ENCODE peak calls at places on chromosomes 7 and 10, in four cellular contexts. S is cardiac muscle cell, L is OCI-LY7, U is foreskin fibroblast. I is an unnamed sample.

GRCh38 chr10:48381971-48382370 is 75.5 kb downstream of the MAPK8 start:
- DNase-seq in S (no peak), L (no peak), U (no peak), I (no peak)

GRCh38 chr7:123485187-123485586 is 49.2 kb downstream of the IQUB start:
- DNase-seq in S (no peak), L (no peak), U (no peak), I (no peak)

GRCh38 chr10:69845574-69846251 is 44.0 kb downstream of the COL13A1 start:
- DNase-seq in S (peak; percentile 46), L (peak; percentile 12), U (peak; percentile 74), I (no peak)

GRCh38 chr10:103153765-103154197 is 39.3 kb downstream of the NT5C2 start:
- DNase-seq in S (no peak), L (no peak), U (peak; percentile 31), I (no peak)

GRCh38 chr10:67606572-67606971 is 89.4 kb downstream of the CTNNA3 start:
- DNase-seq in S (no peak), L (no peak), U (no peak), I (no peak)

GRCh38 chr7:148303295-148304013 is 287.1 kb upstream of the C7orf33 start:
- DNase-seq in S (no peak), L (peak; percentile 42), U (peak; percentile 3), I (no peak)

GRCh38 chr10:78332699-78333098 is 299.0 kb downstream of the RPS24 start:
- DNase-seq in S (no peak), L (no peak), U (no peak), I (no peak)

GRCh38 chr7:116167177-116167576 is 43.2 kb upstream of the TES start:
- DNase-seq in S (no peak), L (peak; percentile 10), U (no peak), I (no peak)

GRCh38 chr7:42161723-42162122 is 75.3 kb downstream of the GLI3 start:
- DNase-seq in S (no peak), L (no peak), U (peak; percentile 50), I (no peak)

GRCh38 chr7:1721047-1721687 is 51.1 kb downstream of the ELFN1 start:
- DNase-seq in S (no peak), L (no peak), U (no peak), I (no peak)

GRCh38 chr7:140121321-140121720 is 55.5 kb downstream of the KDM7A start:
- DNase-seq in S (no peak), L (no peak), U (no peak), I (no peak)

GRCh38 chr7:20122073-20122472 is 95.1 kb downstream of the MACC1 start:
- DNase-seq in S (no peak), L (no peak), U (no peak), I (no peak)

GRCh38 chr10:101224910-101225823 is 4.1 kb downstream of the LBX1 start:
- DNase-seq in S (no peak), L (no peak), U (no peak), I (peak; percentile 58)

GRCh38 chr7:106345421-106346166 is 60.8 kb upstream of the NAMPT start:
- DNase-seq in S (no peak), L (no peak), U (no peak), I (no peak)

GRCh38 chr7:124996778-124997177 is 67.2 kb upstream of the POT1 start:
- DNase-seq in S (no peak), L (peak; percentile 1), U (no peak), I (peak; percentile 11)

GRCh38 chr10:31304261-31304970 is 14.6 kb upstream of the ZEB1 start:
- DNase-seq in S (no peak), L (no peak), U (peak; percentile 47), I (no peak)

GRCh38 chr10:30645340-30645827 is 15.8 kb upstream of the LYZL2 start:
- DNase-seq in S (peak; percentile 59), L (no peak), U (peak; percentile 23), I (no peak)

GRCh38 chr10:17736223-17736622 is 15.8 kb upstream of the TMEM236 start:
- DNase-seq in S (no peak), L (peak; percentile 17), U (no peak), I (no peak)

GRCh38 chr10:107914450-107915276 is 750.2 kb upstream of the SORCS1 start:
- DNase-seq in S (peak; percentile 69), L (no peak), U (no peak), I (peak; percentile 30)

GRCh38 chr7:15525652-15526263 is 36.1 kb downstream of the AGMO start:
- DNase-seq in S (no peak), L (no peak), U (no peak), I (no peak)

GRCh38 chr7:33869176-33869575 is 36.2 kb upstream of the BMPER start:
- DNase-seq in S (no peak), L (no peak), U (no peak), I (no peak)

DNA sequence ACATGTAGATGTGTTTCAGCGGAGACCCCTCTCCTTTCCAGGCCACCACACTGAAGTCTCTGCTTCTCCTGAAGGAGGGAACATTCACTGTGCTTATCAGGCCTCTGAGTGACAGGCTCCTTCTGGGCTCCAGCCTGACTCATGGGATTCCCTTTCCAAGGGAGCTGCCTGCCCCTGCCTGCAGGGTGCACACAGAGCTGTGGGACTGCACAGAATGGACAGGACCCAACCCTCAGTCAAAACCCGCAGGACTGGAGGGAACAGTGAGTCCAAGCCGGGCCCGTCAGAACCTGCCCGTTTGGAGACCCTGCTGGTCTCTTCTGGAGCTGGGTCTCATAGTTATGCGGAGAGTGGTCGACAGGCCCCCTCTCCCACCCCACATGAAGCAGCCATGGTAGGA is 32.6 kb downstream of the PLAC9 start:
- DNase-seq in S (peak; percentile 54), L (no peak), U (peak; percentile 45), I (no peak)
- TF ChIP-seq CTCF in S (peak; percentile 55), L (no peak), U (peak; percentile 7), I (no peak)

GRCh38 chr10:62616885-62617635 is 187.5 kb upstream of the ADO start:
- DNase-seq in S (no peak), L (peak; percentile 57), U (no peak), I (no peak)
- TF ChIP-seq CTCF in S (no peak), L (peak; percentile 51), U (no peak), I (no peak)

GRCh38 chr7:4883352-4884144 is at the start of gene RADIL:
- DNase-seq in S (peak; percentile 98), L (peak; percentile 60), U (peak; percentile 84), I (peak; percentile 92)
- TF ChIP-seq CTCF in S (peak; percentile 80), L (peak; percentile 71), U (peak; percentile 85), I (peak; percentile 35)

DNA sequence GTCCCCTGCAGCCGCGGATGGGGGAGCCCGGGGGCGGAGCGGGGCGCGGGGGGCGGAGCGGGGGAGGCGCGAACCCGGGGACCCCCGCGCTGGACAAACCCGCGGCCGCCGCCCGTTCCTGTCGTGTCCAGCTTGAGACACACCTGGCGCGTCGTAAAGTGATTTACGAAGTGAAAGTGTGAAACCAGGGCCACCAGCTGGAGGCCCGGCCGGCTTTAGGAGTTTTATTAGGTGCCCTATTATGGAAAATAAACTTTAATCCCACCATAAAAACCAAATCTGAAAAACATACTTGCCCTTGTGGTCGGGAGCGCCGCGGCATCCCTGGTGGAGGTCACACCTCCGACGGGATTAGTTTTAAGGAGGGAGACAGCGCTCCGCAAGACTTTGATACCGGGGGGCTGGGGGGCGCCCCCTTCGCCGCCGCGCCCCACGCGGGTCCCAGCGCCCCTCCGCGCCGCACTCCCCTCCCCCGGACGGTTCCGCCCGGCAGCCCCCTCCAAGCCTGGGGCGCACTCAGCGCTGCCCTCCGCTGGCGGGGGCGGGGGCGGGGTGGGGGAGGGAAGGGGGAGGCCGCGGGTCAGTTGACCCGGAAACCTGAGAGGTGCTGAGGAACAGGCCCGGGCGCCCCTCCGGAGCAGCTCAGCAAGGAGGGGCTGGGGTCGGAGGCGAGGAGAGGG is 10.3 kb downstream of the MNX1 start:
- DNase-seq in S (no peak), L (no peak), U (no peak), I (peak; percentile 81)
- TF ChIP-seq CTCF in S (no peak), L (no peak), U (no peak), I (no peak)

GRCh38 chr7:30142710-30143109 is 7.9 kb downstream of the MTURN start:
- DNase-seq in S (no peak), L (no peak), U (peak; percentile 15), I (no peak)
- TF ChIP-seq CTCF in S (no peak), L (no peak), U (no peak), I (no peak)

GRCh38 chr10:26729395-26729794 is 31.9 kb downstream of the PDSS1 start:
- DNase-seq in S (no peak), L (no peak), U (no peak), I (no peak)

GRCh38 chr10:26727005-26727404 is 29.5 kb downstream of the PDSS1 start:
- DNase-seq in S (no peak), L (no peak), U (no peak), I (no peak)

GRCh38 chr10:26730548-26730947 is 33.0 kb downstream of the PDSS1 start:
- DNase-seq in S (no peak), L (no peak), U (no peak), I (no peak)

GRCh38 chr10:26725837-26726727 is 28.6 kb downstream of the PDSS1 start:
- DNase-seq in S (peak; percentile 58), L (peak; percentile 73), U (peak; percentile 52), I (peak; percentile 55)

GRCh38 chr10:26728957-26729356 is 31.5 kb downstream of the PDSS1 start:
- DNase-seq in S (no peak), L (no peak), U (no peak), I (no peak)
- TF ChIP-seq CTCF in S (no peak), L (peak; percentile 63), U (no peak), I (no peak)

GRCh38 chr7:138170298-138170697 is 94.0 kb downstream of the AKR1D1 start:
- DNase-seq in S (no peak), L (no peak), U (no peak), I (no peak)

GRCh38 chr7:138170959-138171703 is 94.9 kb downstream of the AKR1D1 start:
- DNase-seq in S (peak; percentile 14), L (no peak), U (no peak), I (peak; percentile 24)

GRCh38 chr7:138173548-138173947 is 97.3 kb downstream of the AKR1D1 start:
- DNase-seq in S (no peak), L (no peak), U (no peak), I (no peak)

GRCh38 chr7:138176060-138176459 is 99.8 kb downstream of the AKR1D1 start:
- DNase-seq in S (no peak), L (no peak), U (no peak), I (no peak)
- TF ChIP-seq CTCF in S (no peak), L (no peak), U (no peak), I (no peak)

DNA sequence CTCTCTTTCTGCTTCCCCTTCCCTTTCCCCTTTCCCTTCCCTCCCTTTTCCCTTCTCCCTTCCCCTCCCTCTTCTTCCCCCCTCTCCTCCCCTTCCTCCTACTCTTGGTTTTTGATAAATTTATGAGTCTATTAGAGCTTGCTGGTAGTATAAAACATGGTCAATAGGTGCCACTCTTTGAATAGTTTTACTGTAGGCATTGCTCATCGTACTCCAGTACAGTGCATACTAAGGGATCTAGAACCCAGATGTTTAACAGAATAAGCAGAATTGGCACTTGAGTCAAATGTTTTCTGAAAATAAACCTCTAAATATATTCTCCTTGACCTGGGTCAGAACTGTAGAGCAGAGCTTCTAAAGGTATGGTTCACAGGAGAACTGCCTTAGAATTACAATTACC is 126.7 kb downstream of the SORCS3 start:
- DNase-seq in S (no peak), L (no peak), U (no peak), I (no peak)
- TF ChIP-seq CTCF in S (no peak), L (no peak), U (no peak), I (no peak)

I was measured in GM20000.